ENCODE peak calls at places on chromosomes 16 and 17, in eight cellular contexts. I, U, E, A, N, S, Y and O are unnamed samples.

GRCh38 chr17:1137465-1137894 is 42.3 kb downstream of the ABR start:
- DNase-seq in S (no peak), U (no peak), E (no peak), Y (peak; percentile 73), I (no peak), N (no peak), A (no peak), O (no peak)

GRCh38 chr17:37742114-37742761 is 2.6 kb downstream of the HNF1B start:
- DNase-seq in U (peak; percentile 74), A (no peak), Y (peak; percentile 67), E (no peak), S (no peak), I (no peak), N (peak; percentile 47), O (no peak)

GRCh38 chr17:62910277-62910676 is 55.8 kb upstream of the TANC2 start:
- DNase-seq in N (no peak), I (no peak), Y (no peak), E (no peak), U (no peak), S (no peak), A (no peak), O (no peak)

GRCh38 chr17:13634001-13634400 is 32.3 kb upstream of the HS3ST3A1 start:
- DNase-seq in S (no peak), I (no peak), U (no peak), E (no peak), Y (no peak), A (no peak), N (no peak), O (no peak)

GRCh38 chr17:65433592-65433991 is 127.9 kb downstream of the AXIN2 start:
- DNase-seq in E (no peak), N (no peak), I (no peak), A (no peak), S (no peak), U (no peak), Y (no peak), O (no peak)

GRCh38 chr17:40485851-40486512 is 15.4 kb downstream of the TNS4 start:
- DNase-seq in I (peak; percentile 97), N (peak; percentile 99), S (no peak), A (no peak), E (peak; percentile 6), U (no peak), Y (peak; percentile 78), O (no peak)

GRCh38 chr16:76670125-76670857 is 393.1 kb downstream of the CNTNAP4 start:
- DNase-seq in E (no peak), I (no peak), U (no peak), Y (no peak), A (no peak), N (no peak), S (no peak), O (no peak)

GRCh38 chr17:10135539-10136257 is 62.7 kb downstream of the GAS7 start:
- DNase-seq in E (no peak), U (no peak), I (peak; percentile 64), S (no peak), A (no peak), Y (peak; percentile 45), N (peak; percentile 55), O (no peak)

GRCh38 chr16:27441998-27442397 is 40.0 kb downstream of the IL21R start:
- DNase-seq in E (no peak), S (no peak), N (no peak), A (no peak), I (no peak), U (no peak), Y (no peak), O (no peak)

GRCh38 chr16:80518436-80518835 is 22.4 kb upstream of the DYNLRB2 start:
- DNase-seq in S (no peak), E (no peak), Y (no peak), I (no peak), U (no peak), A (no peak), N (no peak), O (no peak)

GRCh38 chr17:3207367-3207766 is at the start of gene OR1A1:
- DNase-seq in N (no peak), E (no peak), U (no peak), I (no peak), S (no peak), Y (no peak), A (no peak), O (no peak)

GRCh38 chr16:89261691-89262563 is 44.4 kb downstream of the ZNF778 start:
- DNase-seq in U (peak; percentile 37), I (no peak), A (no peak), Y (no peak), S (no peak), E (no peak), N (peak; percentile 22), O (no peak)

GRCh38 chr16:72808754-72809153 is 239.2 kb downstream of the ZFHX3 start:
- DNase-seq in N (no peak), A (no peak), I (no peak), S (no peak), Y (no peak), U (no peak), E (no peak), O (no peak)

GRCh38 chr17:7064248-7064647 is 15.8 kb downstream of the CLEC10A start:
- DNase-seq in U (no peak), S (no peak), A (no peak), Y (peak; percentile 33), E (no peak), I (no peak), N (no peak), O (no peak)

GRCh38 chr17:77247048-77247541 is 106.3 kb downstream of the SEC14L1 start:
- DNase-seq in N (peak; percentile 83), I (no peak), A (peak; percentile 75), Y (peak; percentile 94), E (peak; percentile 78), S (peak; percentile 88), U (peak; percentile 97), O (peak; percentile 73)

GRCh38 chr16:4976079-4976478 is 17.9 kb downstream of the SEC14L5 start:
- DNase-seq in Y (no peak), I (no peak), U (no peak), A (no peak), N (no peak), E (no peak), S (no peak), O (no peak)

GRCh38 chr17:40015005-40015997 is at the start of gene CSF3:
- DNase-seq in U (no peak), E (no peak), I (no peak), N (peak; percentile 82), Y (no peak), A (no peak), S (no peak), O (no peak)

GRCh38 chr16:82059161-82059982 is 24.3 kb downstream of the HSD17B2 start:
- DNase-seq in N (no peak), A (no peak), E (no peak), S (no peak), Y (no peak), I (no peak), U (no peak), O (no peak)

GRCh38 chr16:68370921-68371651 is 60.3 kb downstream of the PRMT7 start:
- DNase-seq in E (peak; percentile 36), I (no peak), S (no peak), U (no peak), Y (no peak), N (no peak), A (no peak), O (peak; percentile 46)

GRCh38 chr17:44065668-44066203 is 735 bp downstream of the LSM12 start:
- DNase-seq in U (no peak), I (no peak), S (no peak), E (no peak), A (no peak), N (peak; percentile 30), Y (peak; percentile 10), O (no peak)

GRCh38 chr17:75542728-75543336 is 17.3 kb downstream of the LLGL2 start:
- DNase-seq in E (no peak), Y (peak; percentile 62), N (no peak), U (no peak), A (no peak), S (no peak), I (no peak), O (no peak)

GRCh38 chr16:53091508-53092211 is 36.9 kb downstream of the CHD9 start:
- DNase-seq in S (no peak), Y (peak; percentile 88), I (peak; percentile 88), E (peak; percentile 39), A (no peak), N (peak; percentile 87), U (no peak), O (no peak)

GRCh38 chr17:40176409-40177110 is 710 bp upstream of the RAPGEFL1 start:
- DNase-seq in N (no peak), Y (peak; percentile 29), S (no peak), U (no peak), I (no peak), A (no peak), E (no peak), O (no peak)